ENCODE peak calls at places on chromosomes 2 and 18, in seven cellular contexts. S is HCT116, K is uterus, G is HAP-1, C is cardiac muscle cell, R is body of pancreas, D is spleen. M is an unnamed sample. For H3K36me3, the result is how much of the 10 kb centered on the place peaks cover.

GRCh38 chr2:104804148-104804890 is 49.6 kb upstream of the POU3F3 start:
- DNase-seq in S (no peak), K (no peak), G (no peak), D (no peak), R (no peak), C (no peak), M (no peak)

GRCh38 chr2:20423847-20424246 is 23.0 kb upstream of the RHOB start:
- DNase-seq in R (no peak), D (no peak), C (no peak), G (no peak), K (no peak), S (no peak), M (no peak)

GRCh38 chr18:36075862-36076587 is 8.7 kb upstream of the RPRD1A start:
- DNase-seq in S (no peak), K (no peak), C (no peak), R (no peak), G (no peak), D (no peak), M (no peak)

GRCh38 chr18:27263369-27263768 is 78.3 kb upstream of the CHST9 start:
- DNase-seq in R (no peak), G (no peak), K (no peak), C (no peak), D (no peak), S (no peak), M (no peak)

GRCh38 chr2:56230171-56230570 is 46.4 kb downstream of the CCDC85A start:
- DNase-seq in K (no peak), C (no peak), D (no peak), R (no peak), G (no peak), S (peak), M (no peak)

GRCh38 chr18:66722671-66723070 is 118.8 kb upstream of the CDH19 start:
- DNase-seq in D (no peak), S (no peak), G (no peak), C (no peak), R (no peak), K (no peak), M (no peak)

GRCh38 chr2:62705859-62706720 is 577 bp downstream of the EHBP1 start:
- DNase-seq in K (peak), R (peak), C (peak), S (no peak), D (no peak), G (peak), M (peak)

GRCh38 chr18:45774065-45774521 is 50.1 kb downstream of the SLC14A1 start:
- DNase-seq in R (no peak), K (no peak), C (no peak), S (no peak), G (no peak), D (no peak), M (no peak)

GRCh38 chr2:174013310-174013751 is 48.2 kb upstream of the SP3 start:
- DNase-seq in G (no peak), D (peak), R (peak), K (peak), C (no peak), S (no peak), M (no peak)

GRCh38 chr2:20682166-20682565 is 15.2 kb downstream of the GDF7 start:
- DNase-seq in K (no peak), C (no peak), R (no peak), G (no peak), S (no peak), D (no peak), M (no peak)

GRCh38 chr2:187994464-187995331 is 297.0 kb upstream of the GULP1 start:
- DNase-seq in G (no peak), C (peak), R (no peak), S (no peak), D (peak), K (no peak), M (no peak)

GRCh38 chr2:173934895-173935294 is 30.3 kb downstream of the SP3 start:
- DNase-seq in C (no peak), S (peak), D (no peak), G (no peak), R (peak), K (no peak), M (no peak)

GRCh38 chr18:9653390-9653789 is 39.0 kb upstream of the PPP4R1 start:
- DNase-seq in K (no peak), D (no peak), S (no peak), G (no peak), R (peak), C (no peak), M (no peak)

GRCh38 chr2:20225294-20226151 is 593 bp upstream of the SDC1 start:
- DNase-seq in S (peak), K (peak), D (peak), C (peak), G (peak), R (peak), M (no peak)

DNA sequence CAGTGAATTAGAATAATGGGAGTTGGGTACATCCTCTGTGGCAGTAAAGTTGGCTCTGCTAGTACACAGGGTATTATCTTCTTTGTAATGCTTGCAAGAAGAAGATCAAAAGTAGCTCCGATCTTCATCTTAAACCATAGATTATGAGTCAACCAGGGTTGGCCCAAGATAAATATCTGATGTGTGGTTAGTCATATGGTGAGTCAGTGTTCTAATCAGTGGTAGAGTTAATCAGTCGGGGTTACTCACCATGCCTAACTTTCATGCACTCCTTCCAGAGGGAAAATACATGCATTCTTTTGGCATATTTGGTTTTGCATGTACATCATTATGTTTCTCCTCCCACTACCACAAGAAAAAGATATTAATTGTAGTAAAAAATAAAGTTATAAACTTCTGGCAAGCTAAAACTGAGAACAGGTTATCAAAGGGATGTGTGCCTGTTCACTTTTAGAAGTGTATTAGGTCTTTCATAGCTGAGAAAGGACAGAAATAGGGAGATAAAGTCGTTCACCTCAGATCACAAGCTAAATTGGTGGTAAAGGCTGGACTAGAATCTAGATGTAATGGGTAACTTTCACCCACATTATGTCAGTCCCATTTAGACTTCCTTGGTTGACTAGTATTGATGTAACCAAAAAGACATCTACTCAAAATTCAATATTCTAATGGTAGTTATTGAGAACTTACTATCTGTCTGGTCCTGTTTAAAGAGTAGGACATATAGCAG is 684.4 kb downstream of the IRS1 start:
- DNase-seq in G (no peak), D (no peak), S (peak), R (no peak), K (no peak), C (no peak), M (no peak)
- H3K4me3 ChIP-seq in G (no peak), D (no peak), S (no peak), R (no peak), K (no peak), C (no peak), M (no peak)

DNA sequence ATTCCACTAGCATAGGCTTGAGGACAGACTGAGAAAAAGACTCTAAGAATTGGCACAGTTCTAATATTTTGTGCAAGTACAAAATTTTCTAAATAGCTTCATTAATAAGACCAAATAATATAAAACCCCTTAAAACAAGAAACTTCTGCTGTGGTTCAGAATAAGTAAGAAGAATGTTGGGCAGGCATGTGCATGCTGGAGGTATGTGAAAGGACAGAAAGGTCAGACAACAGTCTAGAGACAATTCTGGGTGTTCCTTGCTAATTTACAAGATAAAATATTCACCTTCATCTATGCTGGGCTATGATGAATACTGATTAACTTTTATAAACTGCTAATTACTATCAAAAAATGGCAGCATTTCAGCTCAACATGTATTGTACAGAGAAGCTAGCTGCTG is 14.9 kb downstream of the CEBPZOS start:
- DNase-seq in D (no peak), G (no peak), S (no peak), C (no peak), R (no peak), K (no peak), M (no peak)
- H3K36me3 ChIP-seq in D (half or more), G (half or more), S (half or more), C (half or more), R (under half), K (under half), M (half or more)

DNA sequence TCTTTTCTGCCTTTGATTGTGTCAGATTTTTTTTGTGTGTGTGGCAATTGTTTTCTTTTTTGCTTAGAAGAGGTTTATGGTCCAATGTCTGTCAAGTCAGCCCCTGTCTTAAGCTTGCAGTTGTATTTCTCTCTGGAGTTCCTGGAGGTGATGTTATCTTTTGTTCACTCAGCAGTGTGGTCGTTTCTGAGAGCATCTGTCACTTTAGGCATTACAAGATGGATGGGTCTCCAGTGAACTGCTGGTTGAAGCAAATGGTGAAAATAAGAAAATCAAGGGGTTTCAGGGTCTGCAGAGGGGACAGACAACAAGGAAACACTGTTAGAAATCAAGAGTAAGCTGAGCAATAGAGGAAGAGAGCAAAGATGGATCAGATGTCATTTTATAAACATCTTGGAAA is 121.4 kb downstream of the GREB1L start:
- DNase-seq in S (no peak), R (no peak), K (no peak), C (no peak), G (peak), D (no peak), M (no peak)
- H3K4me3 ChIP-seq in S (no peak), R (no peak), K (no peak), C (no peak), G (no peak), D (no peak), M (no peak)

DNA sequence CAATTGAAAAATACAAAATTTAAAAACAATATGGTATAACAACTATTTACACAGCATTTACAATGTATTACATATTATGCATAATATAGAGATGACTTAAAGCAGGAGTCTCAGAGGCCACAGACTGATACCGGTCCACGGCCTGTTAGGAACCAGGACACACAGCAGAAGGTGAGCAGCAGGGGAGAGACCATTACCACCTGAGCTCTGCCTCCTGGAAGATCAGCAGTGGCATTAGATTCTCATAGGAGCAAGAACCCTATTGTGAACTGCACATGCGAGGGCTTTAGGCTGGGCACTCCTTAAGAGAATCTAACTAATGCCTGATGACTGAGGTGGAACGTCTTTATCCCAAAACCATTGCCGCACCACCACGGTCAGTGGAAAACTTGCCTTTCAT is 58.0 kb downstream of the SMAD2 start:
- DNase-seq in K (no peak), D (no peak), S (no peak), C (no peak), R (no peak), G (no peak), M (no peak)
- H3K36me3 ChIP-seq in K (under half), D (under half), S (under half), C (under half), R (under half), G (under half), M (under half)

M was measured in NT2/D1.